ENCODE peak calls at places on chromosomes 12 and 14, in five cellular contexts. J, N, V, D and M are unnamed samples.

GRCh38 chr12:2168808-2169207 is 116.0 kb downstream of the CACNA1C start:
- DNase-seq in J (peak; percentile 42), N (peak; percentile 28), V (peak; percentile 85), D (no peak), M (peak; percentile 91)

GRCh38 chr12:15306605-15307004 is 15.7 kb upstream of the PTPRO start:
- DNase-seq in J (no peak), N (no peak), V (no peak), D (no peak), M (no peak)

GRCh38 chr12:92593734-92594402 is 108.9 kb upstream of the PLEKHG7 start:
- DNase-seq in J (peak; percentile 97), N (peak; percentile 97), V (peak; percentile 19), D (peak; percentile 54), M (no peak)

GRCh38 chr12:131313635-131314034 is 359.9 kb downstream of the ADGRD1 start:
- DNase-seq in J (no peak), N (no peak), V (no peak), D (no peak), M (no peak)

GRCh38 chr12:116590561-116590960 is 31.4 kb downstream of the MAP1LC3B2 start:
- DNase-seq in J (peak; percentile 82), N (no peak), V (no peak), D (no peak), M (peak; percentile 65)

GRCh38 chr12:19620222-19620621 is 180.9 kb downstream of the AEBP2 start:
- DNase-seq in J (peak; percentile 91), N (peak; percentile 66), V (peak; percentile 64), D (no peak), M (no peak)

GRCh38 chr12:6829532-6830220 is 1.5 kb downstream of the P3H3 start:
- DNase-seq in J (peak; percentile 52), N (no peak), V (no peak), D (no peak), M (no peak)

GRCh38 chr12:74317078-74317581 is 220.5 kb upstream of the ATXN7L3B start:
- DNase-seq in J (peak; percentile 75), N (peak; percentile 63), V (no peak), D (no peak), M (peak; percentile 42)

GRCh38 chr12:46385439-46385838 is 12.9 kb upstream of the SLC38A2 start:
- DNase-seq in J (peak; percentile 31), N (no peak), V (no peak), D (no peak), M (peak; percentile 47)

GRCh38 chr14:53542692-53543091 is 389.6 kb upstream of the DDHD1 start:
- DNase-seq in J (peak; percentile 47), N (peak; percentile 34), V (peak; percentile 29), D (no peak), M (no peak)